ENCODE peak calls at places on chromosomes 4 and X, in five cellular contexts. S is GM04504, O is adrenal gland, J is fibroblast of lung, C is mesothelial cell of epicardium. R is an unnamed sample.

GRCh38 chrX:49309401-49309981 is 6.0 kb downstream of the GAGE10 start:
- DNase-seq in S (no peak), O (no peak), J (peak), C (no peak), R (no peak)

GRCh38 chrX:23478056-23478455 is 143.4 kb downstream of the PTCHD1 start:
- DNase-seq in S (no peak), O (no peak), J (peak), C (no peak), R (no peak)

GRCh38 chr4:4507923-4508322 is 33.9 kb downstream of the STX18 start:
- DNase-seq in S (no peak), O (no peak), J (no peak), C (no peak), R (no peak)

GRCh38 chr4:123603165-123603564 is 206.6 kb downstream of the SPRY1 start:
- DNase-seq in S (no peak), O (no peak), J (peak), C (no peak), R (no peak)

GRCh38 chrX:33721927-33722326 is 410.2 kb downstream of the FAM47A start:
- DNase-seq in S (no peak), O (no peak), J (no peak), C (no peak), R (no peak)

GRCh38 chrX:72114306-72114705 is 17.4 kb downstream of the RTL5 start:
- DNase-seq in S (no peak), O (no peak), J (no peak), C (no peak), R (no peak)

GRCh38 chrX:31563792-31564191 is 492.0 kb upstream of the FTHL17 start:
- DNase-seq in S (no peak), O (no peak), J (no peak), C (no peak), R (no peak)

GRCh38 chr4:82491251-82491960 is 61.0 kb downstream of the ENOPH1 start:
- DNase-seq in S (no peak), O (no peak), J (no peak), C (no peak), R (no peak)

GRCh38 chr4:163548481-163549243 is 54.2 kb downstream of the TMA16 start:
- DNase-seq in S (peak), O (peak), J (peak), C (no peak), R (no peak)

GRCh38 chr4:152211936-152212675 is 323.8 kb downstream of the FBXW7 start:
- DNase-seq in S (no peak), O (no peak), J (no peak), C (no peak), R (no peak)

GRCh38 chrX:32545100-32545499 is 666.2 kb downstream of the DMD start:
- DNase-seq in S (no peak), O (no peak), J (no peak), C (no peak), R (no peak)

GRCh38 chrX:45142185-45142584 is 58.5 kb downstream of the DIPK2B start:
- DNase-seq in S (peak), O (no peak), J (no peak), C (no peak), R (no peak)

GRCh38 chrX:10467793-10468192 is 152.6 kb downstream of the MID1 start:
- DNase-seq in S (no peak), O (no peak), J (peak), C (no peak), R (no peak)

GRCh38 chr4:6580353-6580752 is 5.4 kb downstream of the MAN2B2 start:
- DNase-seq in S (no peak), O (no peak), J (no peak), C (no peak), R (no peak)

GRCh38 chrX:10612215-10612614 is 8.2 kb downstream of the MID1 start:
- DNase-seq in S (no peak), O (no peak), J (peak), C (no peak), R (no peak)